ENCODE peak calls at places on chromosome 20, in six cellular contexts. One of them, this sample, is unnamed.
A peak's percentile ranks its signal among the peaks of the same experiment; 100 is the strongest.

GRCh38 chr20:43829951-43830690 is 84.5 kb upstream of the TOX2 start:
- DNase-seq in CD8-positive, alpha-beta T cell: no peak
- DNase-seq in astrocyte of the spinal cord: no peak
- DNase-seq in fibroblast of mammary gland: no peak
- DNase-seq in stomach: no peak
- DNase-seq in fibroblast of pulmonary artery: no peak
- DNase-seq in this sample: no peak

GRCh38 chr20:47318027-47318595 is 38.4 kb downstream of the ZMYND8 start:
- DNase-seq in fibroblast of pulmonary artery: peak; percentile 91
- DNase-seq in astrocyte of the spinal cord: no peak
- DNase-seq in stomach: no peak
- DNase-seq in CD8-positive, alpha-beta T cell: no peak
- DNase-seq in fibroblast of mammary gland: peak; percentile 89
- DNase-seq in this sample: peak; percentile 79

GRCh38 chr20:2001119-2001518 is 7.3 kb upstream of the PDYN start:
- DNase-seq in fibroblast of mammary gland: no peak
- DNase-seq in fibroblast of pulmonary artery: no peak
- DNase-seq in astrocyte of the spinal cord: no peak
- DNase-seq in CD8-positive, alpha-beta T cell: no peak
- DNase-seq in stomach: no peak
- DNase-seq in this sample: no peak

GRCh38 chr20:8449120-8449519 is 317.1 kb downstream of the PLCB1 start:
- DNase-seq in CD8-positive, alpha-beta T cell: no peak
- DNase-seq in astrocyte of the spinal cord: peak; percentile 5
- DNase-seq in fibroblast of mammary gland: peak; percentile 39
- DNase-seq in fibroblast of pulmonary artery: peak; percentile 27
- DNase-seq in stomach: no peak
- DNase-seq in this sample: no peak

GRCh38 chr20:45448250-45448649 is 21.3 kb upstream of the WFDC2 start:
- DNase-seq in fibroblast of pulmonary artery: no peak
- DNase-seq in astrocyte of the spinal cord: no peak
- DNase-seq in stomach: no peak
- DNase-seq in fibroblast of mammary gland: no peak
- DNase-seq in CD8-positive, alpha-beta T cell: no peak
- DNase-seq in this sample: no peak

GRCh38 chr20:23399568-23400241 is 21.6 kb downstream of the NAPB start:
- DNase-seq in stomach: no peak
- DNase-seq in CD8-positive, alpha-beta T cell: no peak
- DNase-seq in fibroblast of pulmonary artery: peak; percentile 45
- DNase-seq in fibroblast of mammary gland: peak; percentile 46
- DNase-seq in astrocyte of the spinal cord: peak; percentile 61
- DNase-seq in this sample: peak; percentile 70

GRCh38 chr20:49277786-49278035 is 146 bp downstream of the ZNFX1 start:
- DNase-seq in CD8-positive, alpha-beta T cell: no peak
- DNase-seq in fibroblast of mammary gland: no peak
- DNase-seq in fibroblast of pulmonary artery: no peak
- DNase-seq in stomach: no peak
- DNase-seq in astrocyte of the spinal cord: no peak
- DNase-seq in this sample: no peak

GRCh38 chr20:45452238-45452637 is 17.3 kb upstream of the WFDC2 start:
- DNase-seq in CD8-positive, alpha-beta T cell: no peak
- DNase-seq in astrocyte of the spinal cord: no peak
- DNase-seq in fibroblast of mammary gland: no peak
- DNase-seq in fibroblast of pulmonary artery: no peak
- DNase-seq in stomach: no peak
- DNase-seq in this sample: no peak

GRCh38 chr20:39716796-39717341 is 754.7 kb downstream of the DHX35 start:
- DNase-seq in fibroblast of mammary gland: peak; percentile 59
- DNase-seq in astrocyte of the spinal cord: no peak
- DNase-seq in stomach: no peak
- DNase-seq in fibroblast of pulmonary artery: no peak
- DNase-seq in CD8-positive, alpha-beta T cell: no peak
- DNase-seq in this sample: no peak

GRCh38 chr20:31833130-31833930 is 12.1 kb downstream of the FOXS1 start:
- DNase-seq in CD8-positive, alpha-beta T cell: peak; percentile 65
- DNase-seq in fibroblast of pulmonary artery: peak; percentile 55
- DNase-seq in stomach: peak; percentile 66
- DNase-seq in astrocyte of the spinal cord: no peak
- DNase-seq in fibroblast of mammary gland: peak; percentile 40
- DNase-seq in this sample: peak; percentile 55

GRCh38 chr20:38550274-38550673 is 30.7 kb upstream of the ADIG start:
- DNase-seq in fibroblast of pulmonary artery: no peak
- DNase-seq in stomach: no peak
- DNase-seq in astrocyte of the spinal cord: no peak
- DNase-seq in fibroblast of mammary gland: no peak
- DNase-seq in CD8-positive, alpha-beta T cell: no peak
- DNase-seq in this sample: no peak
- TF ChIP-seq CTCF in fibroblast of pulmonary artery: no peak
- TF ChIP-seq CTCF in stomach: no peak
- TF ChIP-seq CTCF in astrocyte of the spinal cord: no peak
- TF ChIP-seq CTCF in fibroblast of mammary gland: peak; percentile 17
- TF ChIP-seq CTCF in CD8-positive, alpha-beta T cell: no peak
- TF ChIP-seq CTCF in this sample: peak; percentile 16

GRCh38 chr20:33850159-33850558 is 39.0 kb downstream of the CHMP4B start:
- DNase-seq in astrocyte of the spinal cord: no peak
- DNase-seq in fibroblast of pulmonary artery: no peak
- DNase-seq in CD8-positive, alpha-beta T cell: no peak
- DNase-seq in fibroblast of mammary gland: no peak
- DNase-seq in stomach: no peak
- DNase-seq in this sample: no peak
- H3K4me3 ChIP-seq in astrocyte of the spinal cord: no peak overlapping the region
- H3K4me3 ChIP-seq in fibroblast of pulmonary artery: no peak overlapping the region
- H3K4me3 ChIP-seq in CD8-positive, alpha-beta T cell: no peak overlapping the region
- H3K4me3 ChIP-seq in fibroblast of mammary gland: no peak overlapping the region
- H3K4me3 ChIP-seq in stomach: no peak overlapping the region
- H3K4me3 ChIP-seq in this sample: no peak overlapping the region

GRCh38 chr20:21693322-21693721 is 12.1 kb upstream of the PAX1 start:
- DNase-seq in stomach: no peak
- DNase-seq in fibroblast of mammary gland: no peak
- DNase-seq in CD8-positive, alpha-beta T cell: no peak
- DNase-seq in fibroblast of pulmonary artery: no peak
- DNase-seq in astrocyte of the spinal cord: no peak
- DNase-seq in this sample: no peak
- TF ChIP-seq CTCF in stomach: no peak
- TF ChIP-seq CTCF in fibroblast of mammary gland: no peak
- TF ChIP-seq CTCF in CD8-positive, alpha-beta T cell: no peak
- TF ChIP-seq CTCF in fibroblast of pulmonary artery: no peak
- TF ChIP-seq CTCF in astrocyte of the spinal cord: no peak
- TF ChIP-seq CTCF in this sample: no peak

GRCh38 chr20:17617868-17618672 is 48.2 kb downstream of the DSTN start:
- DNase-seq in fibroblast of mammary gland: no peak
- DNase-seq in astrocyte of the spinal cord: no peak
- DNase-seq in CD8-positive, alpha-beta T cell: no peak
- DNase-seq in fibroblast of pulmonary artery: no peak
- DNase-seq in stomach: peak; percentile 83
- DNase-seq in this sample: no peak

GRCh38 chr20:17617212-17617867 is 47.5 kb downstream of the DSTN start:
- DNase-seq in fibroblast of mammary gland: peak; percentile 44
- DNase-seq in astrocyte of the spinal cord: no peak
- DNase-seq in stomach: peak; percentile 65
- DNase-seq in CD8-positive, alpha-beta T cell: peak; percentile 58
- DNase-seq in fibroblast of pulmonary artery: peak; percentile 45
- DNase-seq in this sample: peak; percentile 55

GRCh38 chr20:17615645-17616479 is 46.0 kb downstream of the DSTN start:
- DNase-seq in stomach: peak; percentile 25
- DNase-seq in fibroblast of mammary gland: no peak
- DNase-seq in fibroblast of pulmonary artery: no peak
- DNase-seq in astrocyte of the spinal cord: no peak
- DNase-seq in CD8-positive, alpha-beta T cell: no peak
- DNase-seq in this sample: no peak

GRCh38 chr20:17614812-17615644 is 45.2 kb downstream of the DSTN start:
- DNase-seq in astrocyte of the spinal cord: no peak
- DNase-seq in stomach: peak; percentile 38
- DNase-seq in CD8-positive, alpha-beta T cell: no peak
- DNase-seq in fibroblast of pulmonary artery: no peak
- DNase-seq in fibroblast of mammary gland: no peak
- DNase-seq in this sample: no peak

GRCh38 chr20:17616480-17617211 is 46.8 kb downstream of the DSTN start:
- DNase-seq in fibroblast of pulmonary artery: no peak
- DNase-seq in fibroblast of mammary gland: no peak
- DNase-seq in stomach: peak; percentile 24
- DNase-seq in CD8-positive, alpha-beta T cell: no peak
- DNase-seq in astrocyte of the spinal cord: no peak
- DNase-seq in this sample: no peak
- H3K4me3 ChIP-seq in fibroblast of pulmonary artery: no peak overlapping the region
- H3K4me3 ChIP-seq in fibroblast of mammary gland: no peak overlapping the region
- H3K4me3 ChIP-seq in stomach: no peak overlapping the region
- H3K4me3 ChIP-seq in CD8-positive, alpha-beta T cell: no peak overlapping the region
- H3K4me3 ChIP-seq in astrocyte of the spinal cord: no peak overlapping the region
- H3K4me3 ChIP-seq in this sample: no peak overlapping the region

GRCh38 chr20:24730750-24731149 is 218.3 kb upstream of the CST7 start:
- DNase-seq in stomach: no peak
- DNase-seq in fibroblast of pulmonary artery: no peak
- DNase-seq in astrocyte of the spinal cord: no peak
- DNase-seq in CD8-positive, alpha-beta T cell: no peak
- DNase-seq in fibroblast of mammary gland: no peak
- DNase-seq in this sample: no peak
- TF ChIP-seq CTCF in stomach: no peak
- TF ChIP-seq CTCF in fibroblast of pulmonary artery: no peak
- TF ChIP-seq CTCF in astrocyte of the spinal cord: no peak
- TF ChIP-seq CTCF in CD8-positive, alpha-beta T cell: no peak
- TF ChIP-seq CTCF in fibroblast of mammary gland: no peak
- TF ChIP-seq CTCF in this sample: no peak

DNA sequence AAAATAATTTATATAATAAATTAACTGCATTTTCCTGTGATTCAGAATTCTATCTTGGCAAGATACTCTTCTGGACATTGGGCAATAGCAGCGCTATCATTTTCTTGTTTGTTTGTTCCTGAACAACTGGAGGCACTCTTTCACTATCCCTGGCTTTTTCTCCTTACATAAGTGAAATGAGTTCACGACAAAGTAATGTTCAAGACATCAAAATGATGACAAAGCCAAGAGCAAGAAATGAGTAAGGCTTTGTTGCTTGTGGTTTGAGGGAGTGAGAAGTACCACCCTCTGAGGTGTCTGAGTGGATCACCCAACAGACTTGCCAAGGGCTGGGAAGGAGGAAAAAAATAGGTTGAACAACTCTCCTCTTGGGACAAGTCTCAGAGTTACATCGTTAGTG is 466.6 kb upstream of the JAG1 start:
- DNase-seq in astrocyte of the spinal cord: peak; percentile 87
- DNase-seq in CD8-positive, alpha-beta T cell: no peak
- DNase-seq in fibroblast of pulmonary artery: peak; percentile 94
- DNase-seq in stomach: no peak
- DNase-seq in fibroblast of mammary gland: peak; percentile 97
- DNase-seq in this sample: peak; percentile 79
- H3K4me3 ChIP-seq in astrocyte of the spinal cord: no peak overlapping the region
- H3K4me3 ChIP-seq in CD8-positive, alpha-beta T cell: no peak overlapping the region
- H3K4me3 ChIP-seq in fibroblast of pulmonary artery: no peak overlapping the region
- H3K4me3 ChIP-seq in stomach: no peak overlapping the region
- H3K4me3 ChIP-seq in fibroblast of mammary gland: no peak overlapping the region
- H3K4me3 ChIP-seq in this sample: no peak overlapping the region

GRCh38 chr20:35443003-35443402 is 5.0 kb upstream of the GDF5 start:
- DNase-seq in stomach: no peak
- DNase-seq in fibroblast of pulmonary artery: peak; percentile 58
- DNase-seq in astrocyte of the spinal cord: peak; percentile 84
- DNase-seq in CD8-positive, alpha-beta T cell: no peak
- DNase-seq in fibroblast of mammary gland: peak; percentile 90
- DNase-seq in this sample: peak; percentile 61
- TF ChIP-seq CTCF in stomach: no peak
- TF ChIP-seq CTCF in fibroblast of pulmonary artery: no peak
- TF ChIP-seq CTCF in astrocyte of the spinal cord: no peak
- TF ChIP-seq CTCF in CD8-positive, alpha-beta T cell: no peak
- TF ChIP-seq CTCF in fibroblast of mammary gland: no peak
- TF ChIP-seq CTCF in this sample: no peak

DNA sequence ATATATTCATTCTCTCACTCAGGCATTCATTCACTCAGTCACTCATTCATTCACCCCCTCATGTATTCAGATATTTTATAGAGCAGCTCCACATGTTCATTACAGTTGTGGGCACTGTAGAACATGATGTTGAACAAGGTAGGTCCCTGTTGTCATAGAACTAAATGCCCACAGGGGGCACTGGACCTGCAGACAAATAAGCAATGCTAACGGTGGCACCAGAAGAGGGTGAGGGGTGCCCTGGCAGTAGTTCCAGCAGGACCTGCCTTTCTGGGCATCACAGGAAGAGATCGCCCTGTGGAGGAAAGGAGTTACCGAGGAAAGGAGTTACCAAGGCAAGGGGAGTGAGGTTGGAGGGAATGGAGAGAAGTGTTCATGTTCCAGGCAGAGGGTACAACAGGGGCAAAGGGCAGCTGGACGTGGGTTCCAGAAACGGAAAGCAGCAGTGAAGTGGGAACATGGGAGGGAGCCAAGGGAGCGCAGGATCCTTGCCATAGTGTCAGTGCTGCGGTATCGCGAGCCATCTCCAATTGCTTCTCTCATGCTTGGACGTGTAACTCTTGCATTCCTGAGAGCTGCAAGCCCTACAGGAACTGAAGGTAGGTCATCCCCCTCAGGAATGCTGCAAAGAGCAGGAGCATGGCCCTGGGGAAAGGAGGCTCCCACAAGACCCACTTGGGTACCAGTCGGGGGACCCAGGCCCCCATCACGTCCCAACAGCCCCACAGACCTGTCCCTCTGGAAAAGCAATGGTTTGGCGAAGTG is 128.2 kb downstream of the EDN3 start:
- DNase-seq in CD8-positive, alpha-beta T cell: no peak
- DNase-seq in fibroblast of pulmonary artery: no peak
- DNase-seq in astrocyte of the spinal cord: no peak
- DNase-seq in stomach: no peak
- DNase-seq in fibroblast of mammary gland: no peak
- DNase-seq in this sample: no peak
- H3K4me3 ChIP-seq in CD8-positive, alpha-beta T cell: no peak overlapping the region
- H3K4me3 ChIP-seq in fibroblast of pulmonary artery: no peak overlapping the region
- H3K4me3 ChIP-seq in astrocyte of the spinal cord: no peak overlapping the region
- H3K4me3 ChIP-seq in stomach: no peak overlapping the region
- H3K4me3 ChIP-seq in fibroblast of mammary gland: no peak overlapping the region
- H3K4me3 ChIP-seq in this sample: no peak overlapping the region

This sample was measured in choroid plexus epithelial cell.